ENCODE peak calls at places on chromosome 7, in four cellular contexts. C is psoas muscle, G is nucleus accumbens, J is midbrain. I is an unnamed sample.

GRCh38 chr7:44383566-44383965 is 58.2 kb upstream of the CAMK2B start:
- DNase-seq in C (peak), G (no peak), J (peak), I (no peak)

GRCh38 chr7:42025635-42026375 is 211.2 kb downstream of the GLI3 start:
- DNase-seq in G (no peak), J (no peak), C (no peak), I (no peak)

GRCh38 chr7:143416565-143417149 is 8.0 kb upstream of the EPHA1 start:
- DNase-seq in J (peak), C (no peak), G (no peak), I (peak)

GRCh38 chr7:141649865-141650499 is 52.0 kb downstream of the DENND11 start:
- DNase-seq in G (peak), J (peak), C (no peak), I (peak)

GRCh38 chr7:26365077-26365896 is 73.6 kb downstream of the SNX10 start:
- DNase-seq in C (no peak), G (peak), J (peak), I (peak)

GRCh38 chr7:140640727-140641531 is at the start of gene DENND2A:
- DNase-seq in J (peak), G (peak), C (peak), I (peak)

GRCh38 chr7:82382276-82382675 is 61.3 kb downstream of the CACNA2D1 start:
- DNase-seq in J (no peak), C (no peak), G (no peak), I (no peak)

GRCh38 chr7:79734158-79734557 is 280.7 kb upstream of the MAGI2 start:
- DNase-seq in C (no peak), J (no peak), G (no peak), I (no peak)

GRCh38 chr7:2313450-2314208 is 612 bp downstream of the SNX8 start:
- DNase-seq in J (no peak), G (no peak), C (no peak), I (no peak)

GRCh38 chr7:141659501-141659900 is 42.5 kb downstream of the DENND11 start:
- DNase-seq in J (no peak), C (no peak), G (no peak), I (no peak)

GRCh38 chr7:75033064-75033463 is 40.5 kb downstream of the RCC1L start:
- DNase-seq in J (no peak), C (no peak), G (no peak), I (no peak)

GRCh38 chr7:99398891-99399445 is 9.4 kb downstream of the PDAP1 start:
- DNase-seq in C (no peak), J (no peak), G (no peak), I (no peak)

GRCh38 chr7:97499204-97499603 is 232.7 kb upstream of the TAC1 start:
- DNase-seq in G (no peak), C (no peak), J (peak), I (peak)

GRCh38 chr7:98995523-98996161 is 117.3 kb downstream of the TRRAP start:
- DNase-seq in J (no peak), C (no peak), G (no peak), I (no peak)

GRCh38 chr7:9488555-9488954 is 1055.1 kb downstream of the NXPH1 start:
- DNase-seq in G (no peak), C (no peak), J (no peak), I (no peak)

GRCh38 chr7:128405345-128406146 is 4.2 kb downstream of the IMPDH1 start:
- DNase-seq in J (no peak), G (no peak), C (peak), I (no peak)

GRCh38 chr7:29224726-29225125 is 30.2 kb downstream of the CHN2 start:
- DNase-seq in J (no peak), G (no peak), C (no peak), I (no peak)

GRCh38 chr7:151452141-151452571 is 12.2 kb upstream of the CRYGN start:
- DNase-seq in J (no peak), C (no peak), G (no peak), I (no peak)

GRCh38 chr7:117479480-117480224 is at the start of gene CFTR:
- DNase-seq in G (no peak), J (no peak), C (no peak), I (no peak)

GRCh38 chr7:123594813-123595241 is 6.8 kb upstream of the ASB15 start:
- DNase-seq in G (no peak), C (no peak), J (no peak), I (no peak)

GRCh38 chr7:102283477-102284189 is 3.0 kb upstream of the SH2B2 start:
- DNase-seq in C (no peak), G (no peak), J (no peak), I (no peak)

GRCh38 chr7:50335795-50336754 is 31.6 kb downstream of the IKZF1 start:
- DNase-seq in G (no peak), J (no peak), C (no peak), I (no peak)

GRCh38 chr7:2405601-2406345 is 2.4 kb downstream of the CHST12 start:
- DNase-seq in G (no peak), J (no peak), C (no peak), I (no peak)

GRCh38 chr7:149588930-149589329 is 91.3 kb upstream of the ZNF746 start:
- DNase-seq in C (no peak), G (no peak), J (no peak), I (no peak)

GRCh38 chr7:155579565-155579964 is 33.2 kb upstream of the CNPY1 start:
- DNase-seq in C (no peak), G (no peak), J (no peak), I (no peak)

GRCh38 chr7:128074736-128075135 is 43.5 kb upstream of the LRRC4 start:
- DNase-seq in J (no peak), G (no peak), C (no peak), I (no peak)

GRCh38 chr7:137975223-137975622 is 26.7 kb downstream of the CREB3L2 start:
- DNase-seq in C (no peak), G (peak), J (peak), I (peak)

GRCh38 chr7:150962743-150963399 is 15.2 kb downstream of the KCNH2 start:
- DNase-seq in G (peak), J (peak), C (peak), I (no peak)

GRCh38 chr7:16667355-16667754 is 21.4 kb downstream of the BZW2 start:
- DNase-seq in G (no peak), C (no peak), J (no peak), I (no peak)

GRCh38 chr7:143013897-143014296 is 13.0 kb downstream of the OR9A2 start:
- DNase-seq in G (no peak), C (no peak), J (no peak), I (no peak)

GRCh38 chr7:139626817-139627216 is 103.3 kb downstream of the CLEC2L start:
- DNase-seq in J (no peak), C (no peak), G (no peak), I (no peak)

GRCh38 chr7:47621347-47621746 is 39.4 kb upstream of the TNS3 start:
- DNase-seq in C (no peak), G (no peak), J (no peak), I (no peak)

GRCh38 chr7:24729365-24730017 is 27.8 kb downstream of the GSDME start:
- DNase-seq in J (no peak), G (no peak), C (no peak), I (no peak)

GRCh38 chr7:156722427-156722826 is 81.9 kb downstream of the RNF32 start:
- DNase-seq in G (no peak), C (no peak), J (no peak), I (no peak)

GRCh38 chr7:149286811-149287400 is 24.9 kb downstream of the ZNF783 start:
- DNase-seq in J (no peak), G (no peak), C (no peak), I (no peak)

GRCh38 chr7:17769918-17770317 is 170.4 kb downstream of the SNX13 start:
- DNase-seq in C (peak), G (peak), J (peak), I (peak)

I was measured in pons.